ENCODE peak calls at places on chromosome 22, in four cellular contexts. B is GM12878, U is K562, D is HepG2. F is an unnamed sample.

GRCh38 chr22:22836635-22837034 is 51.0 kb upstream of the IGLL5 start:
- DNase-seq in B (no peak), U (peak), D (no peak), F (peak)

GRCh38 chr22:46187862-46188261 is 37.5 kb downstream of the PPARA start:
- DNase-seq in B (no peak), U (no peak), D (no peak), F (no peak)

GRCh38 chr22:33274214-33274828 is 216.1 kb upstream of the SYN3 start:
- DNase-seq in B (no peak), U (peak), D (peak), F (peak)

GRCh38 chr22:29339381-29340235 is 24.1 kb upstream of the RASL10A start:
- DNase-seq in B (no peak), U (no peak), D (no peak), F (no peak)

GRCh38 chr22:42913874-42914510 is 56.9 kb upstream of the ARFGAP3 start:
- DNase-seq in B (no peak), U (no peak), D (peak), F (no peak)

GRCh38 chr22:27796829-27797792 is 4.4 kb downstream of the MN1 start:
- DNase-seq in B (no peak), U (no peak), D (no peak), F (no peak)

GRCh38 chr22:46070215-46070721 is 80.1 kb upstream of the PPARA start:
- DNase-seq in B (no peak), U (no peak), D (peak), F (no peak)

GRCh38 chr22:17562906-17563870 is at the start of gene SLC25A18:
- DNase-seq in B (no peak), U (peak), D (peak), F (no peak)

GRCh38 chr22:25172153-25172552 is 27.5 kb upstream of the CRYBB3 start:
- DNase-seq in B (no peak), U (no peak), D (peak), F (peak)

GRCh38 chr22:35544810-35545209 is 4.2 kb downstream of the RASD2 start:
- DNase-seq in B (no peak), U (no peak), D (no peak), F (no peak)

GRCh38 chr22:26679003-26679629 is 21.7 kb downstream of the MIAT start:
- DNase-seq in B (peak), U (peak), D (peak), F (peak)

GRCh38 chr22:46149493-46149997 is 781 bp upstream of the PPARA start:
- DNase-seq in B (no peak), U (no peak), D (no peak), F (no peak)

GRCh38 chr22:26168934-26169311 is 339 bp upstream of the SEZ6L start:
- DNase-seq in B (no peak), U (no peak), D (no peak), F (no peak)

GRCh38 chr22:33270596-33270995 is 212.4 kb upstream of the SYN3 start:
- DNase-seq in B (no peak), U (no peak), D (peak), F (no peak)

GRCh38 chr22:30015229-30015797 is 65.0 kb upstream of the HORMAD2 start:
- DNase-seq in B (no peak), U (no peak), D (no peak), F (no peak)

GRCh38 chr22:30262917-30263741 is 3.5 kb downstream of the OSM start:
- DNase-seq in B (no peak), U (peak), D (peak), F (peak)

GRCh38 chr22:21448627-21449416 is 18.4 kb upstream of the TMEM191C start:
- DNase-seq in B (no peak), U (peak), D (no peak), F (no peak)

GRCh38 chr22:26287382-26288228 is 118.3 kb downstream of the SEZ6L start:
- DNase-seq in B (no peak), U (no peak), D (no peak), F (no peak)

GRCh38 chr22:31583861-31584485 is 78.0 kb downstream of the PISD start:
- DNase-seq in B (no peak), U (no peak), D (no peak), F (no peak)

GRCh38 chr22:19356708-19357269 is 65.3 kb upstream of the CLTCL1 start:
- DNase-seq in B (no peak), U (no peak), D (no peak), F (no peak)

GRCh38 chr22:27788889-27789288 is 12.7 kb downstream of the MN1 start:
- DNase-seq in B (no peak), U (no peak), D (no peak), F (no peak)

GRCh38 chr22:37326726-37327125 is 44.4 kb downstream of the CYTH4 start:
- DNase-seq in B (no peak), U (no peak), D (no peak), F (no peak)

GRCh38 chr22:25525376-25525775 is 39.1 kb upstream of the GRK3 start:
- DNase-seq in B (no peak), U (no peak), D (no peak), F (no peak)

GRCh38 chr22:26563022-26563421 is 26.9 kb downstream of the TPST2 start:
- DNase-seq in B (no peak), U (no peak), D (no peak), F (no peak)

GRCh38 chr22:40635008-40635939 is 1.2 kb downstream of the MRTFA start:
- DNase-seq in B (no peak), U (no peak), D (no peak), F (no peak)

GRCh38 chr22:40635940-40636379 is 559 bp downstream of the MRTFA start:
- DNase-seq in B (no peak), U (no peak), D (no peak), F (no peak)

GRCh38 chr22:40638261-40638660 is 1.7 kb upstream of the MRTFA start:
- DNase-seq in B (no peak), U (no peak), D (no peak), F (no peak)

GRCh38 chr22:40636380-40637180 is at the start of gene MRTFA:
- DNase-seq in B (peak), U (peak), D (peak), F (peak)

DNA sequence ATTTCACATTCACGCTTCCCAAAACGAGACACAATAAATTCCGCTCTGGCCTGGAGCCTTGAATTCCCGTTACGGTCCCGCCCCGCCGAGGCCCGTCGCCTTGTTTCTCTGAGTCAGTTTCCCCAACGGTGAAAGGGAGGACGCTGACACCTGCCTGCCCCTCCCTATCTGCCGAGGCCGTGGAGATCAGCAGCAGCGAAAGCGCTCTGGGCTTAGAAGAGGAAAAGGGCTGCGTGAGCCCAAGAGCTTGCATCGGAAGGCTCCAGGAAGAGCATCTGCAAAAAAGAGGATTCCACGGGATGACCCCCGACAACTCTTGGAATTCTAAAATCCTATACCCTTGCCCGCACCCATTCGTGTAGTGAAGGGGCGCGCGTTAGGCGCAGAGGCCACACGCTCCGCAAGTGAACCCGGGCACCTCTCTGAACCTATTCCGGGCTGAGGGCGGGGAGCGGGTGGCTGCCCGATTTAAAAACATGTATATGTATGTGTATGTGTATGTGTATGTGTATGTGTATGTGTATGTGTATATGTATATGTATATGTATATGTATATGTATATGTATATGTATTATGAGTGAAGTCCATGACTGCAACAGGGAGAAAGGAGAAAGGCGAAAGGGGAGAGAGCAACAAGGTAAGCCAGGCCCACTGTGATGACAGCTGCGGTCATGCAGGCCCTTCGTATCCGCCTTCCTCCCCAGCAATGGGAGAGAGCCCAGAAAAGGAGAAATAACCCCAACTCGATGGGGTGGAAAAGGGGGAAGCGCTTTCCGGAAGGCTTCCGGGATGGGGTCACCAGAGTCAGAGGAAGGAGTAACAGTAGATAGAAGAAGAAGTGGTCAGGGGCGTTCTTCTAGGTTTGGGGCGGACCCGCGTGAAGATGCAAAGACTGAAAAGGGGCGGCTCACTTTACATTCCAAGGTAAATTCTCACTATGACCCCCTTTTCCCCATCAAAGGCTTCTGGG is 947 bp upstream of the MRTFA start:
- DNase-seq in B (no peak), U (peak), D (no peak), F (no peak)
- TF ChIP-seq EP300 in B (no peak), U (no peak), D (no peak), F (no peak)

GRCh38 chr22:44085743-44086741 is 61.9 kb downstream of the PARVB start:
- DNase-seq in B (peak), U (peak), D (peak), F (peak)
- TF ChIP-seq ESRRA in B (no peak), U (no peak), D (no peak), F (no peak)

GRCh38 chr22:24061124-24061684 is 50.1 kb downstream of the CABIN1 start:
- DNase-seq in B (no peak), U (no peak), D (no peak), F (no peak)
- TF ChIP-seq EP300 in B (no peak), U (no peak), D (no peak), F (no peak)

GRCh38 chr22:48310740-48311139 is 1516.9 kb downstream of the BRD1 start:
- DNase-seq in B (no peak), U (no peak), D (no peak), F (no peak)

GRCh38 chr22:48315415-48316244 is 1512.0 kb downstream of the BRD1 start:
- DNase-seq in B (no peak), U (no peak), D (no peak), F (no peak)

GRCh38 chr22:48316245-48316875 is 1511.3 kb downstream of the BRD1 start:
- DNase-seq in B (no peak), U (no peak), D (no peak), F (no peak)

GRCh38 chr22:48316876-48317250 is 1510.8 kb downstream of the BRD1 start:
- DNase-seq in B (no peak), U (no peak), D (no peak), F (no peak)

DNA sequence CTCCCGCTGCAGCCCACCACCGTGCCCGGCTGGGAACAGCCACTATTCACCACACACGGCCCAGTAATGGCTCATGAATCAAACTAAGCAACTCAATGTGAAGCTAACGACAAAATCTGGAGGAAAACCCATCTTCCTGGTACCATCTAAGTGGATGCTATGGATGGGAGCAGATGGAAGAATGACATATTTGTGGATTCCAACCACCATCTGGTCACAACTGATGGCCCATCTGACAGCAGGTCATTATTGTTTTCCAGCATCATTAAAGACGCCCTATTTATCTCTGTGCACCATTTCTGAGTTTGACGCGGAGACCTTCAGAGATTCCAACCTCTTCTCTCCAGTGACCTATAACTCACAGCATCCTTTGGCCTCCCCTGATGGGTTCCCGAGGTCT is 1514.5 kb downstream of the BRD1 start:
- DNase-seq in B (no peak), U (no peak), D (no peak), F (no peak)
- TF ChIP-seq ESRRA in B (no peak), U (no peak), D (no peak), F (no peak)

GRCh38 chr22:49936018-49936972 is 17.9 kb downstream of the CRELD2 start:
- DNase-seq in B (peak), U (peak), D (peak), F (peak)
- TF ChIP-seq EP300 in B (peak), U (peak), D (peak), F (no peak)